ENCODE peak calls at places on chromosomes 5 and 9, in four cellular contexts. One of them, this sample, is unnamed.

GRCh38 chr9:72836790-72837189 is 116.1 kb downstream of the ALDH1A1 start:
- DNase-seq in GM12878: no peak
- DNase-seq in HepG2: no peak
- DNase-seq in K562: no peak
- DNase-seq in this sample: no peak

GRCh38 chr9:76571288-76572204 is 112.6 kb downstream of the GCNT1 start:
- DNase-seq in HepG2: no peak
- DNase-seq in K562: no peak
- DNase-seq in GM12878: peak
- DNase-seq in this sample: no peak

GRCh38 chr5:87185838-87186237 is 81.8 kb upstream of the RASA1 start:
- DNase-seq in HepG2: no peak
- DNase-seq in GM12878: no peak
- DNase-seq in K562: no peak
- DNase-seq in this sample: no peak

GRCh38 chr9:98154678-98155077 is 35.7 kb upstream of the TRIM14 start:
- DNase-seq in HepG2: no peak
- DNase-seq in K562: no peak
- DNase-seq in GM12878: no peak
- DNase-seq in this sample: no peak

GRCh38 chr9:19376931-19377330 is 3.1 kb downstream of the RPS6 start:
- DNase-seq in K562: no peak
- DNase-seq in HepG2: no peak
- DNase-seq in GM12878: no peak
- DNase-seq in this sample: no peak

GRCh38 chr9:79877943-79878612 is 306.3 kb downstream of the TLE4 start:
- DNase-seq in GM12878: no peak
- DNase-seq in HepG2: no peak
- DNase-seq in K562: no peak
- DNase-seq in this sample: no peak

GRCh38 chr5:149605998-149606721 is 24.9 kb downstream of the ARHGEF37 start:
- DNase-seq in GM12878: peak
- DNase-seq in K562: peak
- DNase-seq in HepG2: no peak
- DNase-seq in this sample: no peak

GRCh38 chr9:112757300-112757883 is 6.8 kb downstream of the SNX30 start:
- DNase-seq in GM12878: no peak
- DNase-seq in K562: no peak
- DNase-seq in HepG2: no peak
- DNase-seq in this sample: no peak

GRCh38 chr5:29548262-29548661 is 1645.2 kb upstream of the CDH6 start:
- DNase-seq in K562: no peak
- DNase-seq in GM12878: no peak
- DNase-seq in HepG2: no peak
- DNase-seq in this sample: no peak

GRCh38 chr5:132800545-132800944 is 12.6 kb upstream of the SOWAHA start:
- DNase-seq in GM12878: no peak
- DNase-seq in HepG2: no peak
- DNase-seq in K562: no peak
- DNase-seq in this sample: no peak

DNA sequence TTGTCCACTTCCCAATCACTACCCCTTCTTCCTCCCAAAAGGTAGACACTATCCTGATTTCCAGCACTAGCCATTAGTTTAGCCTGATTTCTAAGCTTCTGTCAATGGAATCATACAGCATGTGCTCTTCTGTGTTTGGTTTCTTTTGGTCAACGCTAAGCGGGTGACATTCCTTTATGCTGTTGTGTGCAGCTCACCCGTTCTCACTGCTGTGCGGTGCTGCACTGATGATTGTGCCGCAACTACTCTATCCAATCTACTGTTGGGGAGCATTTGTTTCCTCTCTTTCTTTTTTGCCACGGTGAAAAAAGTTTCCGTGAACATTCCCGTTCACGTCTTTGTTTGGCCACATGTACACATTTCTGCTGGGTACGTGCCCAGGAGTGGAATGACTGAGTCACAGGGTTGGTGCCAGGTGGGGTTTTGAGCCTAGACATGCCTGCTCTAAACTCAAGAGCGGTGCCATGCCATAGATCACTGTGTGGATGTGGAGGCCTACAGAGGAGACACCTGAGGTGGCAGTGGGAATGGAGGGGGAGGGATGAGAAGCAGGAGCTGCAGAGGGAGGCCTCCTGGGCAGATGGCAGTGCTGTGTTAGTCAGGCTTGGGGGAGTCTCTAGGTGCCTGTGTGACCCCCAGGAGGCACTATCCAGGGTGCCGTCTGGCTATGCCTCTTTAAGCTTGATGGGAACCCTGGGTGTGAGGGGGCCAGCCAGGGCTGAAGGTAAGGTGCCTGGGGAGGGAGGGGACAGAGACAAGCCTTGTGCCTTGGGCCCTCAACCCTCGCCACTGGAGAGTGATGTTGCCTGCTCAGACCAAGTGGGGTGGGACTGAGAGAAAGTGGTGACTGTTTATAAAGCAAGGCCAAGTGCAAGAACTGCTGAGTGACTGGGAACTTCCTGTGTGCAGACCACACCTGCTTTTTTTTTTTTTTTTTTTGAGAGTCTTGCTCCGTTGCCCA is 11.4 kb upstream of the ANKRD33B start:
- DNase-seq in GM12878: no peak
- DNase-seq in HepG2: no peak
- DNase-seq in K562: no peak
- DNase-seq in this sample: no peak
- TF ChIP-seq NR2C2 in GM12878: no peak
- TF ChIP-seq NR2C2 in HepG2: no peak
- TF ChIP-seq NR2C2 in K562: no peak
- TF ChIP-seq NR2C2 in this sample: no peak

DNA sequence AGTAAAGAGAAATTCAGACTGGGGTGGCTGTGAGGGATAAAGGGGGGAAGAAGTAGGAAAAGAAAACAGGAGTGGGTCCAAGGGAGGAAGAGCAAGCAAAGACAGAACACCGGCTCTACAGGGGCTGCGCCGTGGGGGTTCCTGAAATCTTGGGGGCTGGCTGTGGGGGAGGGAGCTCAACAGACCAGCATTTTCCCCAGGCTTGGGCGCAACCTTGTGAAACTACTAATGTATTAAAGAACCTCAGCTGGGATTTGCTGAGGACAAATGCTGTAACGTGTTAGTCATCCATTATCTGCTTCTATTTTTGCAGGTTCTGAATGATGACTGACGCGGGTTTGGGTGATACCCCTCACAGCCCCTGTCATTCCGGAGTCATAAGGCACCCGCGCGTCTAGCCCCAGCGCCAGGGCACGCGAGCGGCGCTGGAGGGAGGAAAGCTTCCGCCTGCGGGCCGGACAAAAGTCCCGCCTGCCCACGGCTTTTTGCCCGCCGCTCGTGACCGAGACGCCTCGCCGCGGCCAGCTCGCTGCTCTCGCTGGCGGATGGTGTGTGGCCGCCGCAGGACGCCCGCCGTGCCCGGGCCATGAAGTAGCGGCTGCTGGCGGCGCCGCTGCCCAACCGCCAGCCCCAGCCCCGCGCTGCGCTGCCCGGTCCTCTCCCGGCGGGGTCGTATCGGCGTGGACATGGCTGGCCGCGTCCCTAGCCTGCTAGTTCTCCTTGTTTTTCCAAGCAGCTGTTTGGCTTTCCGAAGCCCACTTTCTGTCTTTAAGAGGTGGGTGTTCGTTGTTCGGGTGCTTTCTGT is 110.6 kb downstream of the PAM start:
- DNase-seq in GM12878: peak
- DNase-seq in K562: no peak
- DNase-seq in HepG2: no peak
- DNase-seq in this sample: peak
- TF ChIP-seq NR2C2 in GM12878: no peak
- TF ChIP-seq NR2C2 in K562: no peak
- TF ChIP-seq NR2C2 in HepG2: no peak
- TF ChIP-seq NR2C2 in this sample: no peak

GRCh38 chr5:144142826-144143167 is 27.7 kb downstream of the YIPF5 start:
- DNase-seq in K562: no peak
- DNase-seq in GM12878: no peak
- DNase-seq in HepG2: no peak
- DNase-seq in this sample: no peak

GRCh38 chr5:144139586-144139985 is 30.9 kb downstream of the YIPF5 start:
- DNase-seq in K562: no peak
- DNase-seq in HepG2: no peak
- DNase-seq in GM12878: no peak
- DNase-seq in this sample: no peak

GRCh38 chr5:144143625-144144024 is 26.8 kb downstream of the YIPF5 start:
- DNase-seq in GM12878: no peak
- DNase-seq in K562: no peak
- DNase-seq in HepG2: no peak
- DNase-seq in this sample: no peak

GRCh38 chr5:144141581-144141980 is 28.9 kb downstream of the YIPF5 start:
- DNase-seq in HepG2: no peak
- DNase-seq in GM12878: no peak
- DNase-seq in K562: no peak
- DNase-seq in this sample: no peak

DNA sequence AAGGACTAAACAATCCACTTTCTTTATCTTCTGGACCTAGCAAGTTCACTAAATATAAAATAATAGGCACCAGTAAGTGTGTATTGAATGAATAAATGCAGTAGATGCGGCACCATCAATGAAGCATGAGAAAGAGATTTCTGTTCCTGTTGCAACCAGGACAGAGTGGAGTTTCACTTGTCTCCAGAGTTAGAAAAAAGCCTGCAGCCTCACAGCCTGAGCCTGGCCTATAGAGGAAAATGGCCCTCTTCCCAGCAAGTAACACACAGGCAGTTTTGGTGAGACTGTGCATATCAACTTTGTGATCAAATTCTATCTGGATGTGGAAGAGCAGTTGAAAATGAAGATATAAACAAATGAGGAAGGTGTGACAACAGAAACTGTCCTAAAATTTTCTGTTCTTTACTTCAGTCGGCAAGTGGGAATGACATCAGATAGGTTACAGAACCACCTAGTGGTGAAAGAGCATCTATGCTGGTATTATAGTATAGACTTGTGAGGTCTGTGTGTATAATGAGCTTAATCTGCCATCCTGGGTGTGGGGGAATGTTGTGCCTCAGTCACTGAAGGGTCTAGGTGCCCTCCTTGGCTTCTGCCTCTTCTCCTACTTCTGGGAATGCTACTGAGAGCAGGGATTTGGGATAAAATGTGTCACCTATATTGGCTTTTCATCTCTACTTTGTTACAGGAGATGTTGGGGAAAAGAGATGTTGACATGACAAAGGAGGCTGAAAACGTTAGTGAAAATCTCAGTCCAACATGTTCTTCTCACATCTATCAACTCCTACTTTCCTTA is 28.2 kb downstream of the YIPF5 start:
- DNase-seq in GM12878: peak
- DNase-seq in HepG2: peak
- DNase-seq in K562: no peak
- DNase-seq in this sample: no peak
- TF ChIP-seq NR2C2 in GM12878: no peak
- TF ChIP-seq NR2C2 in HepG2: no peak
- TF ChIP-seq NR2C2 in K562: no peak
- TF ChIP-seq NR2C2 in this sample: no peak

GRCh38 chr5:74243634-74244033 is 396.9 kb downstream of the ENC1 start:
- DNase-seq in HepG2: no peak
- DNase-seq in K562: no peak
- DNase-seq in GM12878: no peak
- DNase-seq in this sample: no peak
- TF ChIP-seq NR2C2 in HepG2: no peak
- TF ChIP-seq NR2C2 in K562: no peak
- TF ChIP-seq NR2C2 in GM12878: no peak
- TF ChIP-seq NR2C2 in this sample: no peak

DNA sequence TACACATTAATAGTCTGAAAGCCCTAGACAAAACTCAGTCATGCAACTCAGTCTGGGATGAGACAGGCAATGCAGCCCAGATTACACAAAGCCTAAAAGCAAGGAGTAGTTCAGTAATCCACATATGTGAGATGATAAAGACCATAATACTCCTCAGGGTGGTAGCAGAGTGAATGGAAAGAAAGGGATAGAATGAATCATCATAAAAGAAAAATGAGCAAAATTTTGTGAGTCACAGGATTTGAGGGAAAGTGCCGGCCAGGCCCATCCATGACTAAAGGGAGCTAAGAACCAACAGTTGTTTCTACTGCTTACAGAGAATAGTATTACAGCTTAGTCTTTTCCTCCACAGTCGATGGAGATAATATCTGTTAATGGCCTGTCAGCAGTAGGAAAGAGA is 90.0 kb upstream of the POU5F2 start:
- DNase-seq in HepG2: no peak
- DNase-seq in K562: no peak
- DNase-seq in GM12878: no peak
- DNase-seq in this sample: no peak
- TF ChIP-seq NR2C2 in HepG2: no peak
- TF ChIP-seq NR2C2 in K562: no peak
- TF ChIP-seq NR2C2 in GM12878: no peak
- TF ChIP-seq NR2C2 in this sample: no peak

DNA sequence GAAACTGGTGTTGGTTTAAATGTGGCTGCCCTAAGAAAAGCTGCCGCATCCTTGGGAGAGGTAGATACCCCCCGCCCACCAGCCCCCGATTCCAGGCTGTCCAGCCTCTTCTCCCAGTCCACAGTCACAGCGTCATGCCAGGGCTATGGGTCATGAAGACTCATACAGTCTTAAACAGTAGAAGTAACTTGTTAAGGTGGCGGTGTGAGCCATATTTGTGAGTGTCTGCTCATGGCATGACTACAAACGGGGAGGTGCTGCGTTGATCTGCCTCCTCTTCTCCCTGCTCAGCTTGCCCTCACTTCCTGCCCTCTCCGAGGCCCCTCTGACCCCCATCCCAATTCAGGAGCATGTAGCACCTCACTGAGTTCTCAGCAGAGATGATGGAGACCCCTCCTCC is 20.8 kb downstream of the FGD3 start:
- DNase-seq in GM12878: no peak
- DNase-seq in HepG2: no peak
- DNase-seq in K562: no peak
- DNase-seq in this sample: no peak
- TF ChIP-seq NR2C2 in GM12878: no peak
- TF ChIP-seq NR2C2 in HepG2: no peak
- TF ChIP-seq NR2C2 in K562: no peak
- TF ChIP-seq NR2C2 in this sample: no peak